ENCODE peak calls at places on chromosomes 6 and 20, in ten cellular contexts. X, F, M, J, B, W, A, C, Q and S are unnamed samples.

GRCh38 chr6:138162947-138163569 is 1.3 kb downstream of the ARFGEF3 start:
- DNase-seq in X (no peak), F (no peak), M (no peak), J (no peak), B (no peak), W (no peak), A (no peak), C (no peak), Q (no peak), S (no peak)

GRCh38 chr20:13009682-13010406 is 1.1 kb downstream of the SPTLC3 start:
- DNase-seq in X (no peak), F (peak), M (peak), J (peak), B (peak), W (no peak), A (no peak), C (no peak), Q (peak), S (peak)

GRCh38 chr20:19644085-19644484 is 114.0 kb upstream of the RIN2 start:
- DNase-seq in X (no peak), F (no peak), M (peak), J (no peak), B (no peak), W (no peak), A (no peak), C (no peak), Q (no peak), S (no peak)

GRCh38 chr6:100176951-100177710 is 183.1 kb upstream of the MCHR2 start:
- DNase-seq in X (no peak), F (no peak), M (no peak), J (no peak), B (no peak), W (no peak), A (no peak), C (no peak), Q (no peak), S (no peak)

GRCh38 chr20:35743693-35744491 is 1.8 kb upstream of the RBM39 start:
- DNase-seq in X (no peak), F (no peak), M (no peak), J (no peak), B (peak), W (no peak), A (no peak), C (no peak), Q (no peak), S (no peak)

GRCh38 chr6:137878070-137878809 is 11.2 kb downstream of the TNFAIP3 start:
- DNase-seq in X (no peak), F (no peak), M (no peak), J (no peak), B (no peak), W (no peak), A (no peak), C (no peak), Q (no peak), S (no peak)

GRCh38 chr6:161374971-161375873 is 101.4 kb upstream of the AGPAT4 start:
- DNase-seq in X (peak), F (no peak), M (peak), J (no peak), B (no peak), W (peak), A (no peak), C (no peak), Q (peak), S (no peak)

GRCh38 chr6:138337076-138337475 is 40.6 kb upstream of the SMIM28 start:
- DNase-seq in X (no peak), F (no peak), M (no peak), J (no peak), B (no peak), W (no peak), A (no peak), C (no peak), Q (peak), S (no peak)

GRCh38 chr20:49693435-49694171 is 20.1 kb downstream of the B4GALT5 start:
- DNase-seq in X (no peak), F (no peak), M (peak), J (no peak), B (no peak), W (no peak), A (no peak), C (no peak), Q (no peak), S (no peak)

GRCh38 chr6:147750420-147750819 is 241.9 kb downstream of the SAMD5 start:
- DNase-seq in X (no peak), F (no peak), M (no peak), J (no peak), B (no peak), W (no peak), A (no peak), C (no peak), Q (no peak), S (no peak)

GRCh38 chr20:44068780-44069191 is 118.2 kb downstream of the JPH2 start:
- DNase-seq in X (no peak), F (no peak), M (no peak), J (no peak), B (peak), W (no peak), A (no peak), C (no peak), Q (no peak), S (no peak)

GRCh38 chr20:16747291-16747811 is 807 bp upstream of the OTOR start:
- DNase-seq in X (no peak), F (no peak), M (no peak), J (no peak), B (no peak), W (no peak), A (no peak), C (no peak), Q (peak), S (no peak)

GRCh38 chr20:53281557-53282117 is 309.5 kb downstream of the TSHZ2 start:
- DNase-seq in X (no peak), F (no peak), M (no peak), J (no peak), B (no peak), W (no peak), A (no peak), C (no peak), Q (no peak), S (no peak)

GRCh38 chr20:61599061-61599930 is 347.2 kb downstream of the CDH4 start:
- DNase-seq in X (no peak), F (no peak), M (no peak), J (no peak), B (no peak), W (no peak), A (no peak), C (no peak), Q (no peak), S (no peak)

GRCh38 chr6:129501401-129502051 is 208.5 kb downstream of the ARHGAP18 start:
- DNase-seq in X (no peak), F (peak), M (peak), J (no peak), B (no peak), W (peak), A (peak), C (no peak), Q (peak), S (peak)

GRCh38 chr6:90413867-90414266 is 117.2 kb upstream of the BACH2 start:
- DNase-seq in X (peak), F (no peak), M (peak), J (peak), B (peak), W (peak), A (peak), C (peak), Q (no peak), S (no peak)

GRCh38 chr20:63497946-63498935 is 642 bp downstream of the EEF1A2 start:
- DNase-seq in X (no peak), F (peak), M (peak), J (no peak), B (no peak), W (no peak), A (no peak), C (no peak), Q (no peak), S (peak)